ENCODE peak calls at places on chromosome X, in five cellular contexts. One of them, this sample, is unnamed.

GRCh38 chrX:132125906-132126305 is 1.9 kb downstream of the FRMD7 start:
- DNase-seq in right cardiac atrium: no peak
- DNase-seq in body of pancreas: no peak
- DNase-seq in coronary artery: no peak
- DNase-seq in effector memory CD4-positive, alpha-beta T cell: no peak
- DNase-seq in this sample: no peak

GRCh38 chrX:103464774-103465117 is 54.5 kb downstream of the RAB40A start:
- DNase-seq in body of pancreas: peak; percentile 78
- DNase-seq in coronary artery: peak; percentile 72
- DNase-seq in right cardiac atrium: peak; percentile 66
- DNase-seq in effector memory CD4-positive, alpha-beta T cell: peak; percentile 43
- DNase-seq in this sample: no peak

GRCh38 chrX:63754141-63754859 is 30.7 kb downstream of the ARHGEF9 start:
- DNase-seq in body of pancreas: no peak
- DNase-seq in coronary artery: no peak
- DNase-seq in right cardiac atrium: no peak
- DNase-seq in effector memory CD4-positive, alpha-beta T cell: no peak
- DNase-seq in this sample: no peak

GRCh38 chrX:22424141-22424915 is 151.6 kb downstream of the CBLL2 start:
- DNase-seq in body of pancreas: no peak
- DNase-seq in right cardiac atrium: no peak
- DNase-seq in coronary artery: no peak
- DNase-seq in effector memory CD4-positive, alpha-beta T cell: no peak
- DNase-seq in this sample: no peak

GRCh38 chrX:17377047-17377692 is 2.2 kb downstream of the NHS start:
- DNase-seq in right cardiac atrium: peak; percentile 49
- DNase-seq in body of pancreas: peak; percentile 8
- DNase-seq in coronary artery: peak; percentile 76
- DNase-seq in effector memory CD4-positive, alpha-beta T cell: no peak
- DNase-seq in this sample: no peak

GRCh38 chrX:10174051-10174450 is 17.3 kb downstream of the CLCN4 start:
- DNase-seq in coronary artery: no peak
- DNase-seq in right cardiac atrium: no peak
- DNase-seq in body of pancreas: no peak
- DNase-seq in effector memory CD4-positive, alpha-beta T cell: no peak
- DNase-seq in this sample: no peak

GRCh38 chrX:27890611-27891010 is 82.8 kb downstream of the MAGEB10 start:
- DNase-seq in coronary artery: no peak
- DNase-seq in body of pancreas: no peak
- DNase-seq in effector memory CD4-positive, alpha-beta T cell: no peak
- DNase-seq in right cardiac atrium: no peak
- DNase-seq in this sample: no peak

GRCh38 chrX:32276153-32276552 is 935.2 kb downstream of the DMD start:
- DNase-seq in body of pancreas: no peak
- DNase-seq in effector memory CD4-positive, alpha-beta T cell: no peak
- DNase-seq in right cardiac atrium: no peak
- DNase-seq in coronary artery: no peak
- DNase-seq in this sample: no peak

GRCh38 chrX:20980426-20980825 is 393.8 kb upstream of the CNKSR2 start:
- DNase-seq in effector memory CD4-positive, alpha-beta T cell: no peak
- DNase-seq in right cardiac atrium: no peak
- DNase-seq in body of pancreas: no peak
- DNase-seq in coronary artery: no peak
- DNase-seq in this sample: no peak

GRCh38 chrX:10071451-10072163 is 85.2 kb upstream of the CLCN4 start:
- DNase-seq in effector memory CD4-positive, alpha-beta T cell: no peak
- DNase-seq in body of pancreas: no peak
- DNase-seq in coronary artery: no peak
- DNase-seq in right cardiac atrium: no peak
- DNase-seq in this sample: no peak

GRCh38 chrX:44927398-44927797 is 54.4 kb downstream of the KDM6A start:
- DNase-seq in coronary artery: no peak
- DNase-seq in right cardiac atrium: no peak
- DNase-seq in effector memory CD4-positive, alpha-beta T cell: no peak
- DNase-seq in body of pancreas: no peak
- DNase-seq in this sample: no peak

GRCh38 chrX:149992918-149993317 is 54.6 kb upstream of the EOLA2 start:
- DNase-seq in coronary artery: no peak
- DNase-seq in right cardiac atrium: no peak
- DNase-seq in body of pancreas: no peak
- DNase-seq in effector memory CD4-positive, alpha-beta T cell: no peak
- DNase-seq in this sample: no peak

GRCh38 chrX:15413101-15413500 is 28.9 kb upstream of the VEGFD start:
- DNase-seq in right cardiac atrium: no peak
- DNase-seq in body of pancreas: no peak
- DNase-seq in coronary artery: no peak
- DNase-seq in effector memory CD4-positive, alpha-beta T cell: no peak
- DNase-seq in this sample: no peak

GRCh38 chrX:134172588-134173259 is 64.3 kb upstream of the CCDC160 start:
- DNase-seq in effector memory CD4-positive, alpha-beta T cell: no peak
- DNase-seq in body of pancreas: peak; percentile 17
- DNase-seq in right cardiac atrium: peak; percentile 66
- DNase-seq in coronary artery: no peak
- DNase-seq in this sample: no peak

GRCh38 chrX:48472225-48472624 is 2.2 kb upstream of the SLC38A5 start:
- DNase-seq in effector memory CD4-positive, alpha-beta T cell: no peak
- DNase-seq in right cardiac atrium: no peak
- DNase-seq in coronary artery: no peak
- DNase-seq in body of pancreas: peak; percentile 45
- DNase-seq in this sample: no peak

GRCh38 chrX:152821145-152821765 is 9.3 kb downstream of the CETN2 start:
- DNase-seq in right cardiac atrium: no peak
- DNase-seq in effector memory CD4-positive, alpha-beta T cell: no peak
- DNase-seq in coronary artery: no peak
- DNase-seq in body of pancreas: peak; percentile 45
- DNase-seq in this sample: no peak

GRCh38 chrX:68940601-68941000 is 111.8 kb downstream of the EFNB1 start:
- DNase-seq in right cardiac atrium: no peak
- DNase-seq in body of pancreas: no peak
- DNase-seq in effector memory CD4-positive, alpha-beta T cell: no peak
- DNase-seq in coronary artery: peak; percentile 57
- DNase-seq in this sample: no peak

GRCh38 chrX:129577473-129577872 is 37.4 kb downstream of the OCRL start:
- DNase-seq in body of pancreas: no peak
- DNase-seq in effector memory CD4-positive, alpha-beta T cell: no peak
- DNase-seq in right cardiac atrium: no peak
- DNase-seq in coronary artery: no peak
- DNase-seq in this sample: no peak

GRCh38 chrX:110228453-110228852 is 89.4 kb downstream of the AMMECR1 start:
- DNase-seq in right cardiac atrium: no peak
- DNase-seq in effector memory CD4-positive, alpha-beta T cell: no peak
- DNase-seq in body of pancreas: no peak
- DNase-seq in coronary artery: no peak
- DNase-seq in this sample: no peak

GRCh38 chrX:39222361-39223113 is 421.3 kb downstream of the MID1IP1 start:
- DNase-seq in body of pancreas: no peak
- DNase-seq in right cardiac atrium: no peak
- DNase-seq in effector memory CD4-positive, alpha-beta T cell: no peak
- DNase-seq in coronary artery: no peak
- DNase-seq in this sample: no peak

GRCh38 chrX:2572740-2573139 is 72.0 kb upstream of the DHRSX start:
- DNase-seq in body of pancreas: no peak
- DNase-seq in effector memory CD4-positive, alpha-beta T cell: no peak
- DNase-seq in coronary artery: no peak
- DNase-seq in right cardiac atrium: no peak
- DNase-seq in this sample: no peak

GRCh38 chrX:10166248-10166716 is 9.5 kb downstream of the CLCN4 start:
- DNase-seq in coronary artery: no peak
- DNase-seq in right cardiac atrium: no peak
- DNase-seq in effector memory CD4-positive, alpha-beta T cell: no peak
- DNase-seq in body of pancreas: no peak
- DNase-seq in this sample: no peak

GRCh38 chrX:155246748-155247147 is 17.5 kb downstream of the RAB39B start:
- DNase-seq in coronary artery: no peak
- DNase-seq in effector memory CD4-positive, alpha-beta T cell: no peak
- DNase-seq in body of pancreas: no peak
- DNase-seq in right cardiac atrium: no peak
- DNase-seq in this sample: no peak

GRCh38 chrX:38216642-38217041 is 4.0 kb downstream of the SRPX start:
- DNase-seq in effector memory CD4-positive, alpha-beta T cell: no peak
- DNase-seq in right cardiac atrium: no peak
- DNase-seq in coronary artery: no peak
- DNase-seq in body of pancreas: no peak
- DNase-seq in this sample: no peak

GRCh38 chrX:107565916-107566602 is 62.3 kb upstream of the PRPS1 start:
- DNase-seq in right cardiac atrium: no peak
- DNase-seq in body of pancreas: peak; percentile 41
- DNase-seq in effector memory CD4-positive, alpha-beta T cell: no peak
- DNase-seq in coronary artery: no peak
- DNase-seq in this sample: no peak

GRCh38 chrX:77442728-77443127 is 4.5 kb upstream of the FGF16 start:
- DNase-seq in right cardiac atrium: no peak
- DNase-seq in body of pancreas: no peak
- DNase-seq in coronary artery: no peak
- DNase-seq in effector memory CD4-positive, alpha-beta T cell: no peak
- DNase-seq in this sample: peak; percentile 50

GRCh38 chrX:109886122-109886761 is 116.7 kb upstream of the TMEM164 start:
- DNase-seq in coronary artery: no peak
- DNase-seq in effector memory CD4-positive, alpha-beta T cell: no peak
- DNase-seq in body of pancreas: peak; percentile 31
- DNase-seq in right cardiac atrium: no peak
- DNase-seq in this sample: no peak

GRCh38 chrX:104513162-104513561 is 52.8 kb upstream of the IL1RAPL2 start:
- DNase-seq in coronary artery: no peak
- DNase-seq in effector memory CD4-positive, alpha-beta T cell: no peak
- DNase-seq in body of pancreas: no peak
- DNase-seq in right cardiac atrium: no peak
- DNase-seq in this sample: no peak

GRCh38 chrX:66030505-66031317 is 9.2 kb downstream of the VSIG4 start:
- DNase-seq in coronary artery: no peak
- DNase-seq in body of pancreas: no peak
- DNase-seq in effector memory CD4-positive, alpha-beta T cell: no peak
- DNase-seq in right cardiac atrium: no peak
- DNase-seq in this sample: no peak

GRCh38 chrX:19625612-19626011 is 110.3 kb upstream of the MAP3K15 start:
- DNase-seq in body of pancreas: no peak
- DNase-seq in coronary artery: no peak
- DNase-seq in effector memory CD4-positive, alpha-beta T cell: peak; percentile 26
- DNase-seq in right cardiac atrium: no peak
- DNase-seq in this sample: no peak

GRCh38 chrX:9566150-9566621 is 101.3 kb downstream of the TBL1X start:
- DNase-seq in right cardiac atrium: peak; percentile 63
- DNase-seq in effector memory CD4-positive, alpha-beta T cell: no peak
- DNase-seq in coronary artery: no peak
- DNase-seq in body of pancreas: peak; percentile 47
- DNase-seq in this sample: peak; percentile 27

GRCh38 chrX:41457618-41458192 is 10.6 kb downstream of the NYX start:
- DNase-seq in right cardiac atrium: no peak
- DNase-seq in body of pancreas: no peak
- DNase-seq in coronary artery: no peak
- DNase-seq in effector memory CD4-positive, alpha-beta T cell: no peak
- DNase-seq in this sample: no peak
- H3K27ac ChIP-seq in right cardiac atrium: no peak overlapping the region
- H3K27ac ChIP-seq in body of pancreas: no peak overlapping the region
- H3K27ac ChIP-seq in coronary artery: no peak overlapping the region
- H3K27ac ChIP-seq in effector memory CD4-positive, alpha-beta T cell: no peak overlapping the region
- H3K27ac ChIP-seq in this sample: no peak overlapping the region

GRCh38 chrX:31269914-31270313 is 198.1 kb upstream of the FTHL17 start:
- DNase-seq in right cardiac atrium: no peak
- DNase-seq in effector memory CD4-positive, alpha-beta T cell: no peak
- DNase-seq in coronary artery: no peak
- DNase-seq in body of pancreas: no peak
- DNase-seq in this sample: no peak

GRCh38 chrX:31271615-31272471 is 200.0 kb upstream of the FTHL17 start:
- DNase-seq in effector memory CD4-positive, alpha-beta T cell: no peak
- DNase-seq in right cardiac atrium: no peak
- DNase-seq in body of pancreas: no peak
- DNase-seq in coronary artery: no peak
- DNase-seq in this sample: no peak

GRCh38 chrX:31268359-31268758 is 196.5 kb upstream of the FTHL17 start:
- DNase-seq in effector memory CD4-positive, alpha-beta T cell: no peak
- DNase-seq in coronary artery: no peak
- DNase-seq in right cardiac atrium: no peak
- DNase-seq in body of pancreas: no peak
- DNase-seq in this sample: no peak

GRCh38 chrX:31265383-31265782 is 193.5 kb upstream of the FTHL17 start:
- DNase-seq in right cardiac atrium: no peak
- DNase-seq in effector memory CD4-positive, alpha-beta T cell: no peak
- DNase-seq in coronary artery: no peak
- DNase-seq in body of pancreas: no peak
- DNase-seq in this sample: no peak

GRCh38 chrX:31266172-31267076 is 194.6 kb upstream of the FTHL17 start:
- DNase-seq in body of pancreas: peak; percentile 74
- DNase-seq in coronary artery: no peak
- DNase-seq in right cardiac atrium: peak; percentile 86
- DNase-seq in effector memory CD4-positive, alpha-beta T cell: no peak
- DNase-seq in this sample: no peak
- H3K27ac ChIP-seq in body of pancreas: peak overlapping the region; percentile 91
- H3K27ac ChIP-seq in coronary artery: peak overlapping the region; percentile 56
- H3K27ac ChIP-seq in right cardiac atrium: peak overlapping the region; percentile 80
- H3K27ac ChIP-seq in effector memory CD4-positive, alpha-beta T cell: no peak overlapping the region
- H3K27ac ChIP-seq in this sample: peak overlapping the region; percentile 41

GRCh38 chrX:136262812-136263315 is 11.7 kb upstream of the MAP7D3 start:
- DNase-seq in coronary artery: no peak
- DNase-seq in body of pancreas: no peak
- DNase-seq in right cardiac atrium: no peak
- DNase-seq in effector memory CD4-positive, alpha-beta T cell: no peak
- DNase-seq in this sample: no peak
- H3K27ac ChIP-seq in coronary artery: peak overlapping the region; percentile 79
- H3K27ac ChIP-seq in body of pancreas: no peak overlapping the region
- H3K27ac ChIP-seq in right cardiac atrium: no peak overlapping the region
- H3K27ac ChIP-seq in effector memory CD4-positive, alpha-beta T cell: no peak overlapping the region
- H3K27ac ChIP-seq in this sample: no peak overlapping the region

GRCh38 chrX:40394302-40394701 is 186.5 kb upstream of the ATP6AP2 start:
- DNase-seq in coronary artery: no peak
- DNase-seq in effector memory CD4-positive, alpha-beta T cell: no peak
- DNase-seq in right cardiac atrium: no peak
- DNase-seq in body of pancreas: no peak
- DNase-seq in this sample: no peak
- H3K27ac ChIP-seq in coronary artery: no peak overlapping the region
- H3K27ac ChIP-seq in effector memory CD4-positive, alpha-beta T cell: no peak overlapping the region
- H3K27ac ChIP-seq in right cardiac atrium: no peak overlapping the region
- H3K27ac ChIP-seq in body of pancreas: no peak overlapping the region
- H3K27ac ChIP-seq in this sample: no peak overlapping the region

This sample was measured in epithelial cell of prostate.